ENCODE peak calls at places on chromosome 14, in nine cellular contexts. One of them, this sample, is unnamed.

GRCh38 chr14:80987235-80988032 is 32.0 kb downstream of the TSHR start:
- DNase-seq in PC-3: peak; percentile 87
- DNase-seq in PC-9: peak; percentile 72
- DNase-seq in HCT116: peak; percentile 76
- DNase-seq in hepatocyte: peak; percentile 85
- DNase-seq in GM23248: peak; percentile 73
- DNase-seq in Karpas-422: peak; percentile 95
- DNase-seq in GM23338: peak; percentile 83
- DNase-seq in SK-N-SH: peak; percentile 69
- DNase-seq in this sample: peak; percentile 52

GRCh38 chr14:73789996-73790581 is 61.5 kb upstream of the PTGR2 start:
- DNase-seq in PC-9: no peak
- DNase-seq in GM23248: peak; percentile 98
- DNase-seq in PC-3: peak; percentile 53
- DNase-seq in SK-N-SH: no peak
- DNase-seq in HCT116: no peak
- DNase-seq in GM23338: no peak
- DNase-seq in hepatocyte: peak; percentile 65
- DNase-seq in Karpas-422: peak; percentile 39
- DNase-seq in this sample: no peak

GRCh38 chr14:81132492-81132891 is 88.3 kb downstream of the GTF2A1 start:
- DNase-seq in PC-3: no peak
- DNase-seq in GM23338: no peak
- DNase-seq in HCT116: no peak
- DNase-seq in SK-N-SH: no peak
- DNase-seq in hepatocyte: no peak
- DNase-seq in Karpas-422: no peak
- DNase-seq in PC-9: no peak
- DNase-seq in GM23248: no peak
- DNase-seq in this sample: no peak

GRCh38 chr14:104107101-104107581 is 21.6 kb downstream of the ASPG start:
- DNase-seq in GM23248: no peak
- DNase-seq in HCT116: no peak
- DNase-seq in Karpas-422: no peak
- DNase-seq in PC-3: no peak
- DNase-seq in SK-N-SH: no peak
- DNase-seq in hepatocyte: no peak
- DNase-seq in GM23338: no peak
- DNase-seq in PC-9: no peak
- DNase-seq in this sample: no peak

GRCh38 chr14:38171197-38171596 is 36.5 kb upstream of the SSTR1 start:
- DNase-seq in Karpas-422: no peak
- DNase-seq in PC-3: peak; percentile 78
- DNase-seq in GM23338: no peak
- DNase-seq in hepatocyte: no peak
- DNase-seq in PC-9: no peak
- DNase-seq in HCT116: no peak
- DNase-seq in SK-N-SH: no peak
- DNase-seq in GM23248: peak; percentile 59
- DNase-seq in this sample: no peak

GRCh38 chr14:55373784-55374725 is 37.6 kb downstream of the ATG14 start:
- DNase-seq in SK-N-SH: no peak
- DNase-seq in PC-9: peak; percentile 46
- DNase-seq in Karpas-422: no peak
- DNase-seq in GM23248: peak; percentile 78
- DNase-seq in GM23338: no peak
- DNase-seq in HCT116: peak; percentile 40
- DNase-seq in PC-3: peak; percentile 90
- DNase-seq in hepatocyte: peak; percentile 42
- DNase-seq in this sample: no peak

GRCh38 chr14:103518416-103519042 is 4.1 kb downstream of the CKB start:
- DNase-seq in PC-9: peak; percentile 54
- DNase-seq in hepatocyte: peak; percentile 84
- DNase-seq in GM23338: peak; percentile 91
- DNase-seq in HCT116: no peak
- DNase-seq in PC-3: peak; percentile 71
- DNase-seq in SK-N-SH: peak; percentile 92
- DNase-seq in GM23248: peak; percentile 63
- DNase-seq in Karpas-422: peak; percentile 84
- DNase-seq in this sample: no peak

GRCh38 chr14:88411039-88411438 is 25.6 kb downstream of the SPATA7 start:
- DNase-seq in GM23338: peak; percentile 39
- DNase-seq in HCT116: no peak
- DNase-seq in GM23248: no peak
- DNase-seq in Karpas-422: no peak
- DNase-seq in SK-N-SH: no peak
- DNase-seq in PC-9: no peak
- DNase-seq in PC-3: no peak
- DNase-seq in hepatocyte: no peak
- DNase-seq in this sample: no peak

GRCh38 chr14:101235042-101235871 is 326.0 kb upstream of the DIO3 start:
- DNase-seq in PC-3: peak; percentile 78
- DNase-seq in HCT116: peak; percentile 26
- DNase-seq in GM23248: peak; percentile 70
- DNase-seq in GM23338: peak; percentile 77
- DNase-seq in Karpas-422: peak; percentile 75
- DNase-seq in PC-9: no peak
- DNase-seq in SK-N-SH: peak; percentile 95
- DNase-seq in hepatocyte: peak; percentile 83
- DNase-seq in this sample: no peak

GRCh38 chr14:31489680-31490079 is 1.8 kb upstream of the GPR33 start:
- DNase-seq in HCT116: no peak
- DNase-seq in GM23248: no peak
- DNase-seq in PC-3: no peak
- DNase-seq in SK-N-SH: no peak
- DNase-seq in Karpas-422: peak; percentile 65
- DNase-seq in GM23338: no peak
- DNase-seq in hepatocyte: no peak
- DNase-seq in PC-9: no peak
- DNase-seq in this sample: no peak

GRCh38 chr14:56150645-56151345 is 32.6 kb downstream of the PELI2 start:
- DNase-seq in HCT116: no peak
- DNase-seq in GM23338: no peak
- DNase-seq in hepatocyte: no peak
- DNase-seq in Karpas-422: no peak
- DNase-seq in SK-N-SH: no peak
- DNase-seq in PC-9: no peak
- DNase-seq in GM23248: no peak
- DNase-seq in PC-3: no peak
- DNase-seq in this sample: no peak

GRCh38 chr14:72686101-72686500 is 207.8 kb downstream of the DPF3 start:
- DNase-seq in hepatocyte: no peak
- DNase-seq in PC-9: no peak
- DNase-seq in SK-N-SH: no peak
- DNase-seq in Karpas-422: no peak
- DNase-seq in PC-3: peak; percentile 26
- DNase-seq in HCT116: no peak
- DNase-seq in GM23248: no peak
- DNase-seq in GM23338: no peak
- DNase-seq in this sample: no peak

GRCh38 chr14:58992935-58993334 is 195.5 kb upstream of the DAAM1 start:
- DNase-seq in SK-N-SH: no peak
- DNase-seq in hepatocyte: no peak
- DNase-seq in PC-3: no peak
- DNase-seq in GM23338: no peak
- DNase-seq in PC-9: no peak
- DNase-seq in Karpas-422: no peak
- DNase-seq in GM23248: no peak
- DNase-seq in HCT116: no peak
- DNase-seq in this sample: no peak

GRCh38 chr14:51092965-51093364 is 1.9 kb downstream of the TRIM9 start:
- DNase-seq in Karpas-422: no peak
- DNase-seq in PC-9: no peak
- DNase-seq in GM23338: no peak
- DNase-seq in PC-3: no peak
- DNase-seq in SK-N-SH: no peak
- DNase-seq in hepatocyte: no peak
- DNase-seq in GM23248: no peak
- DNase-seq in HCT116: no peak
- DNase-seq in this sample: no peak
- H3K4me3 ChIP-seq in Karpas-422: no peak overlapping the region
- H3K4me3 ChIP-seq in PC-9: no peak overlapping the region
- H3K4me3 ChIP-seq in GM23338: peak overlapping the region; percentile 79
- H3K4me3 ChIP-seq in PC-3: no peak overlapping the region
- H3K4me3 ChIP-seq in SK-N-SH: peak overlapping the region; percentile 82
- H3K4me3 ChIP-seq in hepatocyte: no peak overlapping the region
- H3K4me3 ChIP-seq in GM23248: no peak overlapping the region
- H3K4me3 ChIP-seq in HCT116: no peak overlapping the region
- H3K4me3 ChIP-seq in this sample: no peak overlapping the region

GRCh38 chr14:51484491-51484890 is 167.2 kb upstream of the FRMD6 start:
- DNase-seq in GM23248: no peak
- DNase-seq in HCT116: no peak
- DNase-seq in PC-3: no peak
- DNase-seq in hepatocyte: peak; percentile 26
- DNase-seq in SK-N-SH: no peak
- DNase-seq in Karpas-422: no peak
- DNase-seq in PC-9: no peak
- DNase-seq in GM23338: no peak
- DNase-seq in this sample: no peak
- H3K9me2 ChIP-seq in GM23248: no peaks in the 10 kb centered on the region
- H3K9me2 ChIP-seq in HCT116: no peaks in the 10 kb centered on the region
- H3K9me2 ChIP-seq in PC-3: no peaks in the 10 kb centered on the region
- H3K9me2 ChIP-seq in hepatocyte: no peaks in the 10 kb centered on the region
- H3K9me2 ChIP-seq in SK-N-SH: no peaks in the 10 kb centered on the region
- H3K9me2 ChIP-seq in Karpas-422: no peaks in the 10 kb centered on the region
- H3K9me2 ChIP-seq in PC-9: no peaks in the 10 kb centered on the region
- H3K9me2 ChIP-seq in GM23338: peaks cover 20% of the 10 kb centered on the region
- H3K9me2 ChIP-seq in this sample: no peaks in the 10 kb centered on the region

GRCh38 chr14:75280448-75280830 is 1.8 kb downstream of the FOS start:
- DNase-seq in PC-9: no peak
- DNase-seq in GM23338: no peak
- DNase-seq in PC-3: no peak
- DNase-seq in SK-N-SH: no peak
- DNase-seq in hepatocyte: no peak
- DNase-seq in GM23248: peak; percentile 29
- DNase-seq in Karpas-422: no peak
- DNase-seq in HCT116: no peak
- DNase-seq in this sample: no peak
- H3K27me3 ChIP-seq in PC-9: no peaks in the 10 kb centered on the region
- H3K27me3 ChIP-seq in GM23338: peaks cover 29% of the 10 kb centered on the region
- H3K27me3 ChIP-seq in PC-3: no peaks in the 10 kb centered on the region
- H3K27me3 ChIP-seq in SK-N-SH: no peaks in the 10 kb centered on the region
- H3K27me3 ChIP-seq in hepatocyte: no peaks in the 10 kb centered on the region
- H3K27me3 ChIP-seq in GM23248: no peaks in the 10 kb centered on the region
- H3K27me3 ChIP-seq in Karpas-422: no peaks in the 10 kb centered on the region
- H3K27me3 ChIP-seq in HCT116: no peaks in the 10 kb centered on the region
- H3K27me3 ChIP-seq in this sample: no peaks in the 10 kb centered on the region

GRCh38 chr14:22835505-22835904 is 880 bp upstream of the MMP14 start:
- DNase-seq in Karpas-422: no peak
- DNase-seq in SK-N-SH: no peak
- DNase-seq in HCT116: no peak
- DNase-seq in PC-9: no peak
- DNase-seq in GM23338: no peak
- DNase-seq in PC-3: no peak
- DNase-seq in GM23248: no peak
- DNase-seq in hepatocyte: no peak
- DNase-seq in this sample: no peak
- H3K4me3 ChIP-seq in Karpas-422: no peak overlapping the region
- H3K4me3 ChIP-seq in SK-N-SH: no peak overlapping the region
- H3K4me3 ChIP-seq in HCT116: no peak overlapping the region
- H3K4me3 ChIP-seq in PC-9: no peak overlapping the region
- H3K4me3 ChIP-seq in GM23338: peak overlapping the region; percentile 95
- H3K4me3 ChIP-seq in PC-3: no peak overlapping the region
- H3K4me3 ChIP-seq in GM23248: no peak overlapping the region
- H3K4me3 ChIP-seq in hepatocyte: no peak overlapping the region
- H3K4me3 ChIP-seq in this sample: no peak overlapping the region

DNA sequence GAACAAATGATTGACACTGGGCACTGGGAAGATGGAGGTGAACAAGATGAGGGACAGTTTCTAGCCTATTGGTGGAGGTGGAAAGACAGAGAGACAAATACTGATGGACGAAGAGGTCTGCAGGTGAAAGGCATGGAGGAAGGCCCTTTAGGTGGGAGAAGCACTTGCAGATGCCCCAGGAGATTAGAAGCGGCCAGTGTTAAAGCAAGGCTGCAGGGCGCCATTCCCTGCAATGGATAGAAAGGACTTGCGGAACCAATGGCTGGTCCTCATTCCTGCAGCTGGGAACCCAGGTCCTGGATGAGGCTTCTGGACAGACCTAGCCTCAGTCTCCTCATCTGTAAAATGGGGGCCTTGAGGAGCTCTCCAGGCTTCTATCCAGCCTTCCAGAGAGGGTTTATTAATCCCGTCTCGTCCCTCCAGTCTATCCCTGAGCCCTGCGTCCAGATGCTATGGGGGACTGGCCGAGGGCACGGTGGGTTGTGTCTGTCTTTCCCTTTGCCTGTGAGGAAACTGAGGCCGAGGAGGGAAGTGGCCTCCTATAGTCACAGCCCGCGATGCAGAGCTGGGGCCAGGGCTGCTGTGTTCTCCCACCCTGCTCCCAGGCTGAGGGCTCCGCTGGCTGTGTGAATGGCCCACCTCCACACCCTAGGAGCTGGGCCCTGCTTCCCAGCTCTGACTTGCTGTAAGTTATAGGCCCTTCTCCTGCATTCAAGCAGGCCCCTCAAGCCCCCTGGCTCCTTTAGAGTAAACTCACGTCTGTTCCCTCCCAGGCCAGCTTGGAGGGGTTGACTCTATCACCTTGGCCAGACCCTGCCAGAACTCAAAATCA is 33.0 kb downstream of the CYP46A1 start:
- DNase-seq in GM23338: no peak
- DNase-seq in SK-N-SH: no peak
- DNase-seq in PC-9: no peak
- DNase-seq in HCT116: no peak
- DNase-seq in GM23248: no peak
- DNase-seq in Karpas-422: no peak
- DNase-seq in hepatocyte: peak; percentile 6
- DNase-seq in PC-3: no peak
- DNase-seq in this sample: no peak
- H3K9me2 ChIP-seq in GM23338: no peaks in the 10 kb centered on the region
- H3K9me2 ChIP-seq in SK-N-SH: no peaks in the 10 kb centered on the region
- H3K9me2 ChIP-seq in PC-9: no peaks in the 10 kb centered on the region
- H3K9me2 ChIP-seq in HCT116: no peaks in the 10 kb centered on the region
- H3K9me2 ChIP-seq in GM23248: no peaks in the 10 kb centered on the region
- H3K9me2 ChIP-seq in Karpas-422: no peaks in the 10 kb centered on the region
- H3K9me2 ChIP-seq in hepatocyte: no peaks in the 10 kb centered on the region
- H3K9me2 ChIP-seq in PC-3: no peaks in the 10 kb centered on the region
- H3K9me2 ChIP-seq in this sample: no peaks in the 10 kb centered on the region

This sample was measured in MM.1S.